ENCODE peak calls at places on chromosomes 12 and 14, in nine cellular contexts. One of them, this sample, is unnamed.

GRCh38 chr12:4960030-4960429 is 50.3 kb downstream of the KCNA1 start:
- DNase-seq in foreskin fibroblast: no peak
- DNase-seq in HCT116: no peak
- DNase-seq in osteoblast: no peak
- DNase-seq in PC-9: no peak
- DNase-seq in choroid plexus epithelial cell: no peak
- DNase-seq in Peyer's patch: no peak
- DNase-seq in pancreas: no peak
- DNase-seq in lower leg skin: no peak
- DNase-seq in this sample: no peak

GRCh38 chr14:100237735-100238418 is 1.1 kb upstream of the YY1 start:
- DNase-seq in foreskin fibroblast: peak
- DNase-seq in HCT116: no peak
- DNase-seq in osteoblast: peak
- DNase-seq in PC-9: no peak
- DNase-seq in choroid plexus epithelial cell: peak
- DNase-seq in Peyer's patch: peak
- DNase-seq in pancreas: peak
- DNase-seq in lower leg skin: peak
- DNase-seq in this sample: peak

GRCh38 chr14:64704743-64705405 is 650 bp downstream of the PLEKHG3 start:
- DNase-seq in foreskin fibroblast: no peak
- DNase-seq in HCT116: no peak
- DNase-seq in osteoblast: peak
- DNase-seq in PC-9: no peak
- DNase-seq in choroid plexus epithelial cell: no peak
- DNase-seq in Peyer's patch: peak
- DNase-seq in pancreas: peak
- DNase-seq in lower leg skin: peak
- DNase-seq in this sample: no peak

GRCh38 chr14:92610849-92611271 is 97.3 kb downstream of the RIN3 start:
- DNase-seq in foreskin fibroblast: no peak
- DNase-seq in HCT116: no peak
- DNase-seq in osteoblast: no peak
- DNase-seq in PC-9: no peak
- DNase-seq in choroid plexus epithelial cell: no peak
- DNase-seq in Peyer's patch: peak
- DNase-seq in pancreas: no peak
- DNase-seq in lower leg skin: no peak
- DNase-seq in this sample: peak

GRCh38 chr12:108218911-108219310 is 89.8 kb downstream of the WSCD2 start:
- DNase-seq in foreskin fibroblast: no peak
- DNase-seq in HCT116: no peak
- DNase-seq in osteoblast: no peak
- DNase-seq in PC-9: no peak
- DNase-seq in choroid plexus epithelial cell: no peak
- DNase-seq in Peyer's patch: no peak
- DNase-seq in pancreas: no peak
- DNase-seq in lower leg skin: no peak
- DNase-seq in this sample: no peak

GRCh38 chr14:24351517-24351916 is 11.7 kb upstream of the RIPK3 start:
- DNase-seq in foreskin fibroblast: peak
- DNase-seq in HCT116: no peak
- DNase-seq in osteoblast: peak
- DNase-seq in PC-9: peak
- DNase-seq in choroid plexus epithelial cell: peak
- DNase-seq in Peyer's patch: no peak
- DNase-seq in pancreas: no peak
- DNase-seq in lower leg skin: no peak
- DNase-seq in this sample: peak

GRCh38 chr14:101122114-101122854 is 218.8 kb upstream of the RTL1 start:
- DNase-seq in foreskin fibroblast: no peak
- DNase-seq in HCT116: no peak
- DNase-seq in osteoblast: peak
- DNase-seq in PC-9: no peak
- DNase-seq in choroid plexus epithelial cell: no peak
- DNase-seq in Peyer's patch: peak
- DNase-seq in pancreas: no peak
- DNase-seq in lower leg skin: peak
- DNase-seq in this sample: no peak

GRCh38 chr12:131619736-131620506 is 91.0 kb upstream of the SFSWAP start:
- DNase-seq in foreskin fibroblast: no peak
- DNase-seq in HCT116: no peak
- DNase-seq in osteoblast: peak
- DNase-seq in PC-9: peak
- DNase-seq in choroid plexus epithelial cell: no peak
- DNase-seq in Peyer's patch: no peak
- DNase-seq in pancreas: no peak
- DNase-seq in lower leg skin: no peak
- DNase-seq in this sample: no peak

GRCh38 chr14:102554835-102555819 is 37.3 kb upstream of the RCOR1 start:
- DNase-seq in foreskin fibroblast: no peak
- DNase-seq in HCT116: no peak
- DNase-seq in osteoblast: peak
- DNase-seq in PC-9: no peak
- DNase-seq in choroid plexus epithelial cell: no peak
- DNase-seq in Peyer's patch: peak
- DNase-seq in pancreas: peak
- DNase-seq in lower leg skin: peak
- DNase-seq in this sample: no peak

GRCh38 chr12:7058163-7058845 is 2.2 kb upstream of the C1S start:
- DNase-seq in foreskin fibroblast: no peak
- DNase-seq in HCT116: no peak
- DNase-seq in osteoblast: no peak
- DNase-seq in PC-9: no peak
- DNase-seq in choroid plexus epithelial cell: no peak
- DNase-seq in Peyer's patch: peak
- DNase-seq in pancreas: no peak
- DNase-seq in lower leg skin: no peak
- DNase-seq in this sample: no peak

GRCh38 chr12:7060353-7060954 is at the start of gene C1S:
- DNase-seq in foreskin fibroblast: peak
- DNase-seq in HCT116: no peak
- DNase-seq in osteoblast: peak
- DNase-seq in PC-9: peak
- DNase-seq in choroid plexus epithelial cell: peak
- DNase-seq in Peyer's patch: peak
- DNase-seq in pancreas: peak
- DNase-seq in lower leg skin: peak
- DNase-seq in this sample: peak

GRCh38 chr12:7058850-7059249 is 1.7 kb upstream of the C1S start:
- DNase-seq in foreskin fibroblast: no peak
- DNase-seq in HCT116: no peak
- DNase-seq in osteoblast: no peak
- DNase-seq in PC-9: no peak
- DNase-seq in choroid plexus epithelial cell: no peak
- DNase-seq in Peyer's patch: no peak
- DNase-seq in pancreas: no peak
- DNase-seq in lower leg skin: no peak
- DNase-seq in this sample: no peak

GRCh38 chr12:7061138-7061537 is 620 bp downstream of the C1S start:
- DNase-seq in foreskin fibroblast: no peak
- DNase-seq in HCT116: no peak
- DNase-seq in osteoblast: no peak
- DNase-seq in PC-9: no peak
- DNase-seq in choroid plexus epithelial cell: no peak
- DNase-seq in Peyer's patch: no peak
- DNase-seq in pancreas: no peak
- DNase-seq in lower leg skin: peak
- DNase-seq in this sample: no peak

GRCh38 chr12:7059780-7060179 is 738 bp upstream of the C1S start:
- DNase-seq in foreskin fibroblast: no peak
- DNase-seq in HCT116: no peak
- DNase-seq in osteoblast: no peak
- DNase-seq in PC-9: no peak
- DNase-seq in choroid plexus epithelial cell: no peak
- DNase-seq in Peyer's patch: no peak
- DNase-seq in pancreas: no peak
- DNase-seq in lower leg skin: no peak
- DNase-seq in this sample: no peak
- TF ChIP-seq CTCF in foreskin fibroblast: no peak
- TF ChIP-seq CTCF in HCT116: no peak
- TF ChIP-seq CTCF in osteoblast: no peak
- TF ChIP-seq CTCF in PC-9: no peak
- TF ChIP-seq CTCF in choroid plexus epithelial cell: no peak
- TF ChIP-seq CTCF in Peyer's patch: no peak
- TF ChIP-seq CTCF in pancreas: no peak
- TF ChIP-seq CTCF in lower leg skin: no peak
- TF ChIP-seq CTCF in this sample: no peak

DNA sequence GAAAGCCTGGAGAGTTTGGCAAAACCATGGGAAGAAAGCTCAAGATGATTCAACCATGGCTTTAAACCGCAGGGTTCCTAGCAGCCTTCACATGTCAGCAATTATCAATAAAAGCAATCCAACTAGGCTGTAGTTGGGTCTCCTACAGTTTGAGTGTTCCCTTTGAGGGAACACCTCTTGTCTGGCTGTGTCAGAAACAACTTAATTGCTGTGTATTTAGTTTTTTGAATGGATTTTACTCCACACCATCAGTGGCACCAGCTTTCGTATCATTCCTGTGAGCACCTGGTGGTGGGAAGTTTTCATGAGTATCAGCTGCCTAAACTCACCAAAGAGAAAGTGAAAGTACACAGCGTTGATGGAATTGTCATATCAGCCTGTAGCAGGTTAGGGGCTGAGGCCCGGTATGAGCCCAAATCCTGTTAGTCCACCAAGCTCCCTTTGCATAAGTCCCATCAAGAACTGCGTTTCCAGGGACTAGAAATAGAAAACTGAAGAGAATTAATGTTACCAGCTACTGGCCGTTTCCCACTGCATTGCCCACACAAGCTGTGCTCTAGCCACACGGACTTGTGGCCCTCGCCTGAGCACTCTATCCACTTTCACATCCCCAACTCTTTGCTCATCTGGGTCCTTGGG is 10.9 kb upstream of the IL26 start:
- DNase-seq in foreskin fibroblast: no peak
- DNase-seq in HCT116: no peak
- DNase-seq in osteoblast: no peak
- DNase-seq in PC-9: no peak
- DNase-seq in choroid plexus epithelial cell: peak
- DNase-seq in Peyer's patch: peak
- DNase-seq in pancreas: peak
- DNase-seq in lower leg skin: no peak
- DNase-seq in this sample: peak
- TF ChIP-seq CTCF in foreskin fibroblast: no peak
- TF ChIP-seq CTCF in HCT116: no peak
- TF ChIP-seq CTCF in osteoblast: no peak
- TF ChIP-seq CTCF in PC-9: no peak
- TF ChIP-seq CTCF in choroid plexus epithelial cell: peak
- TF ChIP-seq CTCF in Peyer's patch: peak
- TF ChIP-seq CTCF in pancreas: peak
- TF ChIP-seq CTCF in lower leg skin: no peak
- TF ChIP-seq CTCF in this sample: no peak

GRCh38 chr14:46574236-46574970 is 77.2 kb downstream of the RPL10L start:
- DNase-seq in foreskin fibroblast: no peak
- DNase-seq in HCT116: no peak
- DNase-seq in osteoblast: no peak
- DNase-seq in PC-9: no peak
- DNase-seq in choroid plexus epithelial cell: peak
- DNase-seq in Peyer's patch: no peak
- DNase-seq in pancreas: no peak
- DNase-seq in lower leg skin: no peak
- DNase-seq in this sample: peak
- TF ChIP-seq CTCF in foreskin fibroblast: no peak
- TF ChIP-seq CTCF in HCT116: no peak
- TF ChIP-seq CTCF in osteoblast: no peak
- TF ChIP-seq CTCF in PC-9: no peak
- TF ChIP-seq CTCF in choroid plexus epithelial cell: no peak
- TF ChIP-seq CTCF in Peyer's patch: no peak
- TF ChIP-seq CTCF in pancreas: no peak
- TF ChIP-seq CTCF in lower leg skin: no peak
- TF ChIP-seq CTCF in this sample: no peak

GRCh38 chr12:105455250-105455649 is 124.8 kb downstream of the C12orf75 start:
- DNase-seq in foreskin fibroblast: no peak
- DNase-seq in HCT116: no peak
- DNase-seq in osteoblast: no peak
- DNase-seq in PC-9: peak
- DNase-seq in choroid plexus epithelial cell: no peak
- DNase-seq in Peyer's patch: no peak
- DNase-seq in pancreas: no peak
- DNase-seq in lower leg skin: no peak
- DNase-seq in this sample: no peak
- TF ChIP-seq CTCF in foreskin fibroblast: no peak
- TF ChIP-seq CTCF in HCT116: no peak
- TF ChIP-seq CTCF in osteoblast: no peak
- TF ChIP-seq CTCF in PC-9: no peak
- TF ChIP-seq CTCF in choroid plexus epithelial cell: no peak
- TF ChIP-seq CTCF in Peyer's patch: no peak
- TF ChIP-seq CTCF in pancreas: no peak
- TF ChIP-seq CTCF in lower leg skin: no peak
- TF ChIP-seq CTCF in this sample: no peak

GRCh38 chr12:118219106-118219505 is 83.2 kb downstream of the PEBP1 start:
- DNase-seq in foreskin fibroblast: no peak
- DNase-seq in HCT116: no peak
- DNase-seq in osteoblast: no peak
- DNase-seq in PC-9: no peak
- DNase-seq in choroid plexus epithelial cell: no peak
- DNase-seq in Peyer's patch: no peak
- DNase-seq in pancreas: no peak
- DNase-seq in lower leg skin: no peak
- DNase-seq in this sample: no peak

GRCh38 chr12:118212627-118213026 is 76.7 kb downstream of the PEBP1 start:
- DNase-seq in foreskin fibroblast: no peak
- DNase-seq in HCT116: no peak
- DNase-seq in osteoblast: no peak
- DNase-seq in PC-9: no peak
- DNase-seq in choroid plexus epithelial cell: no peak
- DNase-seq in Peyer's patch: no peak
- DNase-seq in pancreas: no peak
- DNase-seq in lower leg skin: no peak
- DNase-seq in this sample: no peak

DNA sequence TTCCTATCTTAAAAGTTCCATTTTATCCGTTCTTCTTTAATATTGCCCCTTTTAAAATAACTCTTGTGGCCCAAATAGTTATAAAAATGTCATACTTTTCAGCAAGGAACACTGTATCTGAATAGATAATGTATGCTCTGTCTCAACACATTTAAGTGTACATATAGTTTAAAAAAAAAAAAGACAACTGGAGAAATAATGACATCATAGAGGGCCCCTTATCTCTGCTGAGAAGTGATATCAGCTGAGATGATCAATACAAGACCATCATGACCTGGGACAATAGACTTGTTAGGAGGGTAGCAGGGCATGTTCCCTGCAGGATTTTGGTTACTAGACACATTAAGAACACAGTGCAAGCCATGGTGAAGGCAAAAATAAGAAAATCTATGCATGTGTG is 77.5 kb downstream of the PEBP1 start:
- DNase-seq in foreskin fibroblast: no peak
- DNase-seq in HCT116: no peak
- DNase-seq in osteoblast: no peak
- DNase-seq in PC-9: no peak
- DNase-seq in choroid plexus epithelial cell: no peak
- DNase-seq in Peyer's patch: no peak
- DNase-seq in pancreas: no peak
- DNase-seq in lower leg skin: no peak
- DNase-seq in this sample: no peak
- TF ChIP-seq CTCF in foreskin fibroblast: no peak
- TF ChIP-seq CTCF in HCT116: no peak
- TF ChIP-seq CTCF in osteoblast: no peak
- TF ChIP-seq CTCF in PC-9: no peak
- TF ChIP-seq CTCF in choroid plexus epithelial cell: no peak
- TF ChIP-seq CTCF in Peyer's patch: no peak
- TF ChIP-seq CTCF in pancreas: no peak
- TF ChIP-seq CTCF in lower leg skin: no peak
- TF ChIP-seq CTCF in this sample: no peak

This sample was measured in MCF 10A.